ENCODE peak calls at places on chromosomes 5 and 9, in ten cellular contexts. G, N, I, D, Z, Q, C, O, U and B are unnamed samples.

GRCh38 chr5:169094586-169095409 is 206.1 kb downstream of the SLIT3 start:
- DNase-seq in G (no peak), N (no peak), I (no peak), D (no peak), Z (no peak), Q (no peak), C (no peak), O (peak; percentile 69), U (no peak), B (no peak)

GRCh38 chr5:169909945-169910344 is 70.3 kb downstream of the INSYN2B start:
- DNase-seq in G (no peak), N (no peak), I (no peak), D (no peak), Z (no peak), Q (no peak), C (peak; percentile 47), O (no peak), U (no peak), B (no peak)

GRCh38 chr5:138946241-138946623 is 71.1 kb upstream of the LRRTM2 start:
- DNase-seq in G (no peak), N (peak; percentile 97), I (no peak), D (peak; percentile 81), Z (no peak), Q (no peak), C (no peak), O (no peak), U (no peak), B (no peak)

GRCh38 chr9:97804059-97804365 is 49.0 kb upstream of the FOXE1 start:
- DNase-seq in G (no peak), N (no peak), I (no peak), D (no peak), Z (no peak), Q (no peak), C (no peak), O (no peak), U (no peak), B (no peak)

GRCh38 chr5:10622810-10623209 is 58.9 kb downstream of the ANKRD33B start:
- DNase-seq in G (no peak), N (peak; percentile 81), I (no peak), D (no peak), Z (no peak), Q (no peak), C (no peak), O (no peak), U (no peak), B (no peak)

GRCh38 chr5:141371572-141372475 is 1.8 kb downstream of the PCDHGB3 start:
- DNase-seq in G (no peak), N (no peak), I (no peak), D (no peak), Z (no peak), Q (no peak), C (no peak), O (no peak), U (no peak), B (no peak)

GRCh38 chr5:111975133-111975532 is 218.1 kb upstream of the NREP start:
- DNase-seq in G (no peak), N (no peak), I (no peak), D (no peak), Z (no peak), Q (no peak), C (no peak), O (no peak), U (no peak), B (no peak)

GRCh38 chr9:10250200-10250599 is 362.6 kb downstream of the PTPRD start:
- DNase-seq in G (no peak), N (no peak), I (no peak), D (no peak), Z (no peak), Q (no peak), C (no peak), O (no peak), U (no peak), B (no peak)

GRCh38 chr9:137046094-137046787 is at the start of gene NPDC1:
- DNase-seq in G (peak; percentile 86), N (peak; percentile 96), I (peak; percentile 66), D (peak; percentile 94), Z (peak; percentile 79), Q (peak; percentile 89), C (peak; percentile 32), O (peak; percentile 68), U (peak; percentile 92), B (peak; percentile 90)

GRCh38 chr9:136599811-136600660 is 54.2 kb upstream of the NOTCH1 start:
- DNase-seq in G (no peak), N (peak; percentile 97), I (no peak), D (no peak), Z (no peak), Q (no peak), C (peak; percentile 78), O (no peak), U (no peak), B (no peak)

GRCh38 chr5:135569755-135570452 is 8.9 kb downstream of the CXCL14 start:
- DNase-seq in G (no peak), N (peak; percentile 80), I (no peak), D (peak; percentile 48), Z (no peak), Q (no peak), C (no peak), O (peak; percentile 50), U (no peak), B (no peak)

GRCh38 chr9:109014267-109015025 is 1.1 kb upstream of the CTNNAL1 start:
- DNase-seq in G (no peak), N (no peak), I (no peak), D (peak; percentile 19), Z (no peak), Q (peak; percentile 65), C (no peak), O (no peak), U (no peak), B (no peak)

GRCh38 chr9:105963700-105964099 is 269.4 kb downstream of the TMEM38B start:
- DNase-seq in G (no peak), N (no peak), I (no peak), D (no peak), Z (no peak), Q (no peak), C (no peak), O (no peak), U (no peak), B (no peak)

GRCh38 chr9:88106492-88106891 is 31.8 kb downstream of the SPATA31C2 start:
- DNase-seq in G (peak; percentile 24), N (no peak), I (no peak), D (no peak), Z (no peak), Q (no peak), C (no peak), O (peak; percentile 27), U (no peak), B (no peak)

GRCh38 chr5:151072234-151073025 is 8.4 kb downstream of the TNIP1 start:
- DNase-seq in G (no peak), N (no peak), I (no peak), D (no peak), Z (no peak), Q (peak; percentile 59), C (no peak), O (peak; percentile 90), U (no peak), B (no peak)

GRCh38 chr9:137463931-137464290 is 4.8 kb upstream of the NSMF start:
- DNase-seq in G (no peak), N (no peak), I (no peak), D (no peak), Z (no peak), Q (peak; percentile 60), C (no peak), O (no peak), U (no peak), B (no peak)

GRCh38 chr9:3490957-3491356 is 34.8 kb downstream of the RFX3 start:
- DNase-seq in G (no peak), N (no peak), I (no peak), D (no peak), Z (no peak), Q (no peak), C (no peak), O (no peak), U (no peak), B (no peak)

GRCh38 chr9:136700959-136701664 is 11.3 kb upstream of the DIPK1B start:
- DNase-seq in G (peak; percentile 69), N (no peak), I (peak; percentile 35), D (no peak), Z (peak; percentile 73), Q (peak; percentile 64), C (no peak), O (no peak), U (no peak), B (no peak)

GRCh38 chr5:120735076-120735475 is 271.0 kb downstream of the PRR16 start:
- DNase-seq in G (no peak), N (no peak), I (no peak), D (no peak), Z (no peak), Q (no peak), C (no peak), O (peak; percentile 1), U (no peak), B (no peak)

GRCh38 chr5:169029087-169029486 is 271.9 kb downstream of the SLIT3 start:
- DNase-seq in G (no peak), N (no peak), I (no peak), D (no peak), Z (no peak), Q (no peak), C (no peak), O (no peak), U (no peak), B (no peak)

GRCh38 chr9:2816476-2817141 is 27.3 kb downstream of the PUM3 start:
- DNase-seq in G (no peak), N (no peak), I (no peak), D (no peak), Z (no peak), Q (no peak), C (no peak), O (peak; percentile 68), U (no peak), B (no peak)

GRCh38 chr9:103397868-103398600 is 402.9 kb downstream of the CYLC2 start:
- DNase-seq in G (peak; percentile 27), N (peak; percentile 59), I (no peak), D (peak; percentile 59), Z (no peak), Q (no peak), C (peak; percentile 32), O (peak; percentile 0), U (peak; percentile 46), B (no peak)

GRCh38 chr9:90795879-90796317 is 5.7 kb upstream of the SYK start:
- DNase-seq in G (no peak), N (no peak), I (no peak), D (no peak), Z (no peak), Q (no peak), C (no peak), O (no peak), U (no peak), B (no peak)

GRCh38 chr5:158351485-158352140 is 492.7 kb upstream of the CLINT1 start:
- DNase-seq in G (no peak), N (no peak), I (no peak), D (no peak), Z (no peak), Q (no peak), C (no peak), O (no peak), U (no peak), B (no peak)

GRCh38 chr5:9149988-9150387 is 395.9 kb downstream of the SEMA5A start:
- DNase-seq in G (no peak), N (no peak), I (no peak), D (no peak), Z (no peak), Q (no peak), C (no peak), O (peak; percentile 95), U (no peak), B (no peak)

GRCh38 chr5:133246376-133247144 is 194.7 kb downstream of the HSPA4 start:
- DNase-seq in G (no peak), N (peak; percentile 66), I (no peak), D (no peak), Z (no peak), Q (no peak), C (no peak), O (no peak), U (no peak), B (no peak)